ENCODE peak calls at places on chromosomes 11 and 22, in six cellular contexts. P is HepG2, O is GM12878, Y is K562, B is GM12891, W is H1. J is an unnamed sample.

GRCh38 chr11:63511349-63511748 is 5.5 kb downstream of the LGALS12 start:
- DNase-seq in P (no peak), O (no peak), Y (no peak), B (no peak), W (no peak), J (no peak)

GRCh38 chr11:62716816-62717215 is 9.3 kb downstream of the GNG3 start:
- DNase-seq in P (no peak), O (no peak), Y (no peak), B (no peak), W (no peak), J (no peak)

GRCh38 chr11:113873241-113873626 is 2.1 kb downstream of the USP28 start:
- DNase-seq in P (no peak), O (no peak), Y (no peak), B (no peak), W (no peak), J (no peak)

GRCh38 chr11:101582242-101583052 is 1.4 kb downstream of the TRPC6 start:
- DNase-seq in P (no peak), O (no peak), Y (no peak), B (no peak), W (peak), J (no peak)

GRCh38 chr11:88315981-88316441 is 21.5 kb downstream of the CTSC start:
- DNase-seq in P (no peak), O (no peak), Y (no peak), B (no peak), W (no peak), J (no peak)

GRCh38 chr11:2760196-2760871 is 60.5 kb upstream of the KCNQ1OT1 start:
- DNase-seq in P (no peak), O (no peak), Y (no peak), B (no peak), W (peak), J (no peak)

GRCh38 chr22:35258144-35258988 is 1.1 kb downstream of the HMGXB4 start:
- DNase-seq in P (no peak), O (no peak), Y (peak), B (no peak), W (peak), J (peak)

GRCh38 chr22:30718491-30718890 is 23.8 kb downstream of the OSBP2 start:
- DNase-seq in P (no peak), O (no peak), Y (no peak), B (no peak), W (no peak), J (no peak)

GRCh38 chr11:2215561-2216399 is 44.2 kb upstream of the TH start:
- DNase-seq in P (peak), O (no peak), Y (peak), B (no peak), W (no peak), J (no peak)

GRCh38 chr22:41834005-41834975 is 1.4 kb downstream of the SREBF2 start:
- DNase-seq in P (peak), O (no peak), Y (no peak), B (no peak), W (no peak), J (no peak)

GRCh38 chr11:117334896-117335295 is 7.2 kb downstream of the CEP164 start:
- DNase-seq in P (no peak), O (no peak), Y (no peak), B (no peak), W (no peak), J (no peak)

GRCh38 chr22:37012262-37012904 is 6.9 kb downstream of the TST start:
- DNase-seq in P (no peak), O (no peak), Y (no peak), B (no peak), W (no peak), J (no peak)

GRCh38 chr11:135006800-135007199 is 594.8 kb upstream of the B3GAT1 start:
- DNase-seq in P (no peak), O (no peak), Y (no peak), B (no peak), W (no peak), J (no peak)

GRCh38 chr11:8092587-8093424 is 11.8 kb downstream of the TUB start:
- DNase-seq in P (peak), O (no peak), Y (peak), B (peak), W (peak), J (peak)

GRCh38 chr11:61026121-61027031 is 54.9 kb downstream of the CD6 start:
- DNase-seq in P (no peak), O (no peak), Y (no peak), B (no peak), W (no peak), J (no peak)
- TF ChIP-seq POLR2AphosphoS5 in P (no peak), O (no peak), Y (no peak), B (no peak), W (no peak), J (no peak)

GRCh38 chr11:102966011-102966410 is 10.5 kb upstream of the MMP13 start:
- DNase-seq in P (no peak), O (no peak), Y (no peak), B (no peak), W (no peak), J (no peak)

GRCh38 chr11:102967497-102967896 is 12.0 kb upstream of the MMP13 start:
- DNase-seq in P (no peak), O (no peak), Y (no peak), B (no peak), W (no peak), J (no peak)

GRCh38 chr11:102974552-102975280 is 19.2 kb upstream of the MMP13 start:
- DNase-seq in P (no peak), O (no peak), Y (no peak), B (no peak), W (no peak), J (no peak)

GRCh38 chr11:102971766-102972165 is 16.2 kb upstream of the MMP13 start:
- DNase-seq in P (no peak), O (no peak), Y (no peak), B (no peak), W (no peak), J (no peak)
- TF ChIP-seq TAF1 in P (no peak), O (no peak), Y (no peak), B (no peak), W (no peak), J (no peak)

DNA sequence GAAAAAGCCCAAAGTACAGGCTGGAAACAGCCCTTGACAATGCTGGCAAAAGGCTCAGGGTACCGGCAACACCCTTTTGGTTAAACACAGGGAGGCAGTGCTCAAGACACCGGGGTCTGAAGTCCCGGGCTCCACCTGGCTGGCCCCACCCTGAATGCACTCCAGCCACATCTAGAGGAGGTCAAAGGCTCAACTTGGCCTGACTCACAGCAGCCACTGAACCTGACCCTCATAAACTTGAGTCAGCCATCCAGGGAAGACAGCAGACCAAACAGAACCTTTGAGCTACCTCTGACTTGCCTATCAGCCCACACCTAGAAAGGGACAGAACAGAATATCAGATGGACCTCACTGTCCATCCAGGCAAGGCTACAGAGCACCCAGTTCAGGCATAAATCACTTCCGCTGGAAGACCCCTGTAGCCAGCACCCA is 3.8 kb downstream of the CFL1 start:
- DNase-seq in P (peak), O (no peak), Y (no peak), B (no peak), W (no peak), J (no peak)
- TF ChIP-seq POLR2A in P (no peak), O (no peak), Y (peak), B (no peak), W (no peak), J (no peak)

GRCh38 chr11:72251614-72252013 is 7.6 kb upstream of the PHOX2A start:
- DNase-seq in P (no peak), O (no peak), Y (no peak), B (no peak), W (no peak), J (no peak)

GRCh38 chr11:72250661-72251465 is 6.9 kb upstream of the PHOX2A start:
- DNase-seq in P (no peak), O (no peak), Y (no peak), B (no peak), W (peak), J (no peak)

GRCh38 chr11:72247584-72247983 is 3.6 kb upstream of the PHOX2A start:
- DNase-seq in P (no peak), O (no peak), Y (no peak), B (no peak), W (no peak), J (no peak)

GRCh38 chr11:72254299-72254993 is 10.5 kb upstream of the PHOX2A start:
- DNase-seq in P (no peak), O (no peak), Y (no peak), B (no peak), W (peak), J (no peak)

GRCh38 chr11:72249961-72250360 is 6.0 kb upstream of the PHOX2A start:
- DNase-seq in P (no peak), O (no peak), Y (no peak), B (no peak), W (no peak), J (no peak)
- TF ChIP-seq POLR2AphosphoS5 in P (no peak), O (no peak), Y (no peak), B (no peak), W (no peak), J (no peak)

DNA sequence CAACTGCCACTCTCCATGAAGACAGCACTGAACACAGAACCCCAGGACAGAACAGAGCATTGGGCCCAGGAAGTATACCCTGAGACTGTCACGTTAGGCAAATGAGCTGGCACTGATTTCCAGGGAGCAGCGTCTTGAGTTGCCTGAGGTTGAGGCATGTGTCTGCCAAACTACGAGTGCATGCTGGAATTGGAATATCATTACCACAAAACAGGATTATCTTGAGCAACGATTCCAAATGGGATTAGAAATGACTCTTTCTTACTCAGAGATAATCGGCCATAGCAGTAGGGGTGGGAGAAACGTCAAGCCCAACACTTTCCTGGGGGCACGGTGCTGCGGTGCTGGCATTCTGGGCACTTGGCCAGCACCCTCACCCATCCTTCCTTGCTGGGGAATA is 39.9 kb downstream of the CLPB start:
- DNase-seq in P (no peak), O (no peak), Y (no peak), B (no peak), W (no peak), J (no peak)
- TF ChIP-seq TAF1 in P (no peak), O (no peak), Y (no peak), B (no peak), W (no peak), J (no peak)

GRCh38 chr11:128716231-128716630 is 22.4 kb downstream of the FLI1 start:
- DNase-seq in P (no peak), O (no peak), Y (no peak), B (no peak), W (no peak), J (no peak)
- TF ChIP-seq POLR2A in P (no peak), O (no peak), Y (no peak), B (no peak), W (no peak), J (no peak)

GRCh38 chr11:46181387-46181786 is 60.1 kb upstream of the PHF21A start:
- DNase-seq in P (no peak), O (no peak), Y (no peak), B (no peak), W (no peak), J (no peak)

GRCh38 chr11:46180741-46181140 is 59.5 kb upstream of the PHF21A start:
- DNase-seq in P (no peak), O (no peak), Y (no peak), B (no peak), W (no peak), J (no peak)

GRCh38 chr11:46188017-46188416 is 66.8 kb upstream of the PHF21A start:
- DNase-seq in P (no peak), O (no peak), Y (no peak), B (no peak), W (no peak), J (no peak)

GRCh38 chr11:46181843-46182424 is 60.7 kb upstream of the PHF21A start:
- DNase-seq in P (no peak), O (no peak), Y (no peak), B (no peak), W (no peak), J (no peak)

GRCh38 chr11:46183819-46184218 is 62.6 kb upstream of the PHF21A start:
- DNase-seq in P (no peak), O (no peak), Y (no peak), B (no peak), W (no peak), J (no peak)
- TF ChIP-seq POLR2AphosphoS5 in P (no peak), O (no peak), Y (no peak), B (no peak), W (no peak), J (no peak)

J was measured in GM12892.